ENCODE peak calls at places on chromosome 13, in five cellular contexts. H, F, K, M and W are unnamed samples.

GRCh38 chr13:85693889-85694511 is 105.2 kb downstream of the SLITRK6 start:
- DNase-seq in M (no peak), H (no peak), F (no peak), K (no peak), W (peak)

GRCh38 chr13:60009300-60010248 is 154.2 kb downstream of the DIAPH3 start:
- DNase-seq in F (peak), M (no peak), K (no peak), H (no peak), W (no peak)

GRCh38 chr13:110777251-110777820 is 63.8 kb downstream of the ING1 start:
- DNase-seq in F (no peak), H (no peak), K (peak), M (no peak), W (no peak)

GRCh38 chr13:44243198-44243852 is 130.3 kb upstream of the SERP2 start:
- DNase-seq in M (peak), H (no peak), F (peak), K (peak), W (no peak)

GRCh38 chr13:29508130-29508873 is 87.2 kb downstream of the SLC7A1 start:
- DNase-seq in M (peak), F (peak), H (no peak), K (peak), W (peak)

GRCh38 chr13:77693449-77693940 is 4.0 kb upstream of the SLAIN1 start:
- DNase-seq in F (no peak), K (no peak), M (no peak), H (no peak), W (no peak)

GRCh38 chr13:110134801-110135200 is 172.2 kb downstream of the COL4A1 start:
- DNase-seq in K (no peak), M (no peak), H (no peak), F (no peak), W (no peak)

GRCh38 chr13:23544668-23545067 is 25.5 kb upstream of the TNFRSF19 start:
- DNase-seq in F (no peak), H (no peak), K (no peak), M (no peak), W (no peak)

GRCh38 chr13:98875146-98875729 is 102.6 kb downstream of the DOCK9 start:
- DNase-seq in H (no peak), F (no peak), M (no peak), K (no peak), W (no peak)

GRCh38 chr13:105961438-105961837 is 574.0 kb downstream of the EFNB2 start:
- DNase-seq in K (no peak), M (no peak), H (no peak), F (no peak), W (no peak)
- TF ChIP-seq FOXM1 in K (no peak), M (no peak), H (no peak), F (no peak), W (no peak)

GRCh38 chr13:107649071-107649470 is 566.3 kb downstream of the LIG4 start:
- DNase-seq in F (no peak), H (no peak), K (no peak), M (no peak), W (no peak)

DNA sequence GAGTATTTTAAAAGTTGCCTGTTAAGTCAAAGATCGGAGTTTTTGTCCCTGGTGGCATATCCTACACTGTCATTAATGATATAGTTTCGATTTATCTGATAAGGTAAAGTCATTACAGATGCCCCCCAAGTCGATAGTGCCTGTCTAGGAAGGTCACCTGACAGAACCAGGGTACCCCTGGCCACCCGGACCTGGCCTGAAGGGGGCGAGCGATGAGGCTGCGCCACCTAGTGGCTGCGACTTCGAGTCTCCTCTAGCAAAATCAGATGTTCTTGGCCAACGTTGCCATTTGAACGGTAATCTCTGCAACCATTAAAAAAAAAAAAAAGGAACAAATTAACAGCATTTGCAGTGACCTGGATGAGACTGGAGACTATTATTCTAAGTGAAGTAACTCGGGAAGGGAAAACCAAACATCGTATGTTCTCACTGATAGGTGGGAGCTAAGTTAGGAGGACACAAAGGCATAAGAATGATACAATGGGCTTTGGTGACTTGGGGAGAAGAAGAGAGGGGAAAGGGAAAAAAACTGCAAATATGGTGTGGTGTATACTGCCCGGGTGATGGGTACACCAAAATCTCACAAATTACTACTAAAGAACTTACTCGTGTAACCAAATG is 565.1 kb downstream of the LIG4 start:
- DNase-seq in K (peak), F (peak), H (no peak), M (peak), W (peak)
- TF ChIP-seq FOXM1 in K (no peak), F (no peak), H (no peak), M (no peak), W (no peak)

GRCh38 chr13:52455677-52456041 is 381 bp downstream of the CKAP2 start:
- DNase-seq in K (peak), H (no peak), M (peak), F (peak), W (peak)
- TF ChIP-seq FOXM1 in K (no peak), H (no peak), M (no peak), F (no peak), W (no peak)

GRCh38 chr13:65064967-65065366 is 2165.2 kb downstream of the PCDH9 start:
- DNase-seq in F (no peak), H (no peak), K (no peak), M (no peak), W (no peak)
- TF ChIP-seq FOXM1 in F (no peak), H (no peak), K (no peak), M (no peak), W (no peak)

GRCh38 chr13:40344270-40345148 is 321.9 kb downstream of the FOXO1 start:
- DNase-seq in H (peak), K (peak), M (no peak), F (no peak), W (no peak)
- TF ChIP-seq FOXM1 in H (no peak), K (no peak), M (no peak), F (no peak), W (no peak)

GRCh38 chr13:47480121-47480520 is 521.0 kb downstream of the SUCLA2 start:
- DNase-seq in F (no peak), K (no peak), H (no peak), M (no peak), W (no peak)
- TF ChIP-seq FOXM1 in F (no peak), K (no peak), H (no peak), M (no peak), W (no peak)

GRCh38 chr13:64900039-64900438 is 2330.1 kb downstream of the PCDH9 start:
- DNase-seq in F (no peak), M (no peak), H (no peak), K (no peak), W (no peak)
- TF ChIP-seq FOXM1 in F (no peak), M (no peak), H (no peak), K (no peak), W (no peak)